ENCODE peak calls at places on chromosomes 12 and 14, in ten cellular contexts. J is Peyer's patch, K is Calu3, D is neural crest cell, W is lung, V is fibroblast of villous mesenchyme, R is GM20000, I is HCT116, Y is progenitor cell of endocrine pancreas, Z is NB4. X is an unnamed sample.

GRCh38 chr12:106303202-106303820 is 778 bp downstream of the TCP11L2 start:
- DNase-seq in J (peak; percentile 94), K (peak; percentile 82), D (peak; percentile 40), W (peak; percentile 85), V (peak; percentile 84), R (peak; percentile 68), I (no peak), Y (peak; percentile 58), Z (peak; percentile 72), X (peak; percentile 76)

GRCh38 chr14:62017651-62018230 is 255.5 kb downstream of the SNAPC1 start:
- DNase-seq in J (no peak), K (no peak), D (no peak), W (no peak), V (no peak), R (no peak), I (no peak), Y (no peak), Z (no peak), X (no peak)

GRCh38 chr12:91483471-91483985 is 300.9 kb upstream of the DCN start:
- DNase-seq in J (no peak), K (no peak), D (no peak), W (no peak), V (peak; percentile 3), R (no peak), I (no peak), Y (no peak), Z (no peak), X (no peak)

GRCh38 chr14:90093942-90094595 is 32.3 kb downstream of the KCNK13 start:
- DNase-seq in J (no peak), K (peak; percentile 17), D (no peak), W (no peak), V (peak; percentile 5), R (no peak), I (no peak), Y (no peak), Z (peak; percentile 38), X (no peak)

GRCh38 chr14:74647834-74648361 is 35.9 kb upstream of the LTBP2 start:
- DNase-seq in J (peak; percentile 42), K (no peak), D (no peak), W (no peak), V (no peak), R (no peak), I (no peak), Y (no peak), Z (no peak), X (no peak)

GRCh38 chr14:89425931-89426330 is 8.9 kb upstream of the FOXN3 start:
- DNase-seq in J (peak; percentile 49), K (no peak), D (no peak), W (no peak), V (peak; percentile 94), R (no peak), I (peak; percentile 48), Y (no peak), Z (peak; percentile 49), X (no peak)

GRCh38 chr14:74501135-74501614 is 7.6 kb downstream of the ISCA2 start:
- DNase-seq in J (no peak), K (peak; percentile 36), D (peak; percentile 59), W (peak; percentile 74), V (peak; percentile 71), R (no peak), I (no peak), Y (no peak), Z (peak; percentile 49), X (no peak)

GRCh38 chr12:49651855-49652254 is 28.5 kb downstream of the PRPF40B start:
- DNase-seq in J (no peak), K (no peak), D (no peak), W (no peak), V (no peak), R (no peak), I (no peak), Y (no peak), Z (no peak), X (no peak)

GRCh38 chr12:45243963-45244362 is 28.1 kb downstream of the ANO6 start:
- DNase-seq in J (no peak), K (no peak), D (no peak), W (no peak), V (no peak), R (no peak), I (no peak), Y (no peak), Z (no peak), X (no peak)

GRCh38 chr12:98743362-98743953 is 98.4 kb downstream of the APAF1 start:
- DNase-seq in J (no peak), K (peak; percentile 64), D (peak; percentile 54), W (no peak), V (no peak), R (peak; percentile 58), I (peak; percentile 21), Y (no peak), Z (peak; percentile 48), X (no peak)

GRCh38 chr14:95291859-95292542 is 27.7 kb downstream of the CLMN start:
- DNase-seq in J (peak; percentile 84), K (peak; percentile 83), D (no peak), W (no peak), V (peak; percentile 13), R (no peak), I (peak; percentile 21), Y (no peak), Z (peak; percentile 30), X (no peak)

GRCh38 chr14:104941508-104942365 is 17.1 kb downstream of the PLD4 start:
- DNase-seq in J (no peak), K (no peak), D (no peak), W (no peak), V (no peak), R (no peak), I (no peak), Y (no peak), Z (no peak), X (no peak)

GRCh38 chr14:91185721-91186120 is 58.8 kb downstream of the GPR68 start:
- DNase-seq in J (no peak), K (no peak), D (no peak), W (no peak), V (peak; percentile 3), R (no peak), I (no peak), Y (no peak), Z (no peak), X (no peak)

GRCh38 chr14:87994974-87995373 is 2.0 kb upstream of the GALC start:
- DNase-seq in J (no peak), K (no peak), D (no peak), W (no peak), V (peak; percentile 34), R (peak; percentile 56), I (no peak), Y (no peak), Z (no peak), X (no peak)

GRCh38 chr12:53268009-53268636 is at the start of gene ESPL1:
- DNase-seq in J (peak; percentile 91), K (peak; percentile 73), D (peak; percentile 71), W (peak; percentile 62), V (peak; percentile 73), R (peak; percentile 89), I (peak; percentile 38), Y (peak; percentile 67), Z (peak; percentile 94), X (peak; percentile 76)

GRCh38 chr14:61503167-61503801 is 181.9 kb downstream of the PRKCH start:
- DNase-seq in J (peak; percentile 78), K (no peak), D (no peak), W (no peak), V (no peak), R (peak; percentile 37), I (no peak), Y (no peak), Z (no peak), X (peak; percentile 54)

DNA sequence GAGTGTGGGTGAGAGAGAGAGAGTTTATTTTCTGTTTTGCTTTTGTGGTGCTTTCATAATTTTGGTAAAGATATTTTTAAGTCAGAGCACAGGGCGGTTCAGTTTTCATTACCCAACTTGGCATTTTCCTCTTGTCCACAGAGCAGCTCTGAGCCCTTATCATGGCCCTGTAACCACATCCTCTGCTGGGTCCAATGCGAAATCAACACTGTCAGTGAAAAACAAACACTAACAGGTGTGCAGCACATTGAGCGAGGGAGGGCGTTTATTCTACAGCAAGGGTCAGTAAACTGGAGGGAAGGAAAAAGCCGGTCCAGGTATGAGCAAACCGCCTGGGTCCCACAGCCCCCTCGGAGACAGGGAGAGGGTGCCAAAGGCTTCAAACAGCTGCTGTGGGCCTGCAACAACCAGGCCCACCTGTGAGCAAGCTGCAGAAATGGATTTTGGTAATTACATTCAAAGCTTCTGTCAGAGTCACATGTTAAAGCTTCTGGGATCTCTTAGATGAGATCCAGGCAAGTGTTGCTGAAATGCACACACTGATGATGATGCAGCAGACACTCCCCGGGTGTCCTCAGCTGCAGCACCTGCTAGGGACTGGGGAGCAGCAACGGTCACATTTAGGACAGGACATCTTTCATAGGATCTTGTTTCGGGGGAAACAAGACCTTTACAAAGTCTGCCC is 132.7 kb upstream of the DYRK2 start:
- DNase-seq in J (peak; percentile 76), K (peak; percentile 64), D (no peak), W (no peak), V (peak; percentile 44), R (peak; percentile 7), I (no peak), Y (no peak), Z (no peak), X (no peak)
- TF ChIP-seq CTCF in J (no peak), K (no peak), D (no peak), W (no peak), V (no peak), R (no peak), I (no peak), Y (no peak), Z (no peak), X (no peak)

DNA sequence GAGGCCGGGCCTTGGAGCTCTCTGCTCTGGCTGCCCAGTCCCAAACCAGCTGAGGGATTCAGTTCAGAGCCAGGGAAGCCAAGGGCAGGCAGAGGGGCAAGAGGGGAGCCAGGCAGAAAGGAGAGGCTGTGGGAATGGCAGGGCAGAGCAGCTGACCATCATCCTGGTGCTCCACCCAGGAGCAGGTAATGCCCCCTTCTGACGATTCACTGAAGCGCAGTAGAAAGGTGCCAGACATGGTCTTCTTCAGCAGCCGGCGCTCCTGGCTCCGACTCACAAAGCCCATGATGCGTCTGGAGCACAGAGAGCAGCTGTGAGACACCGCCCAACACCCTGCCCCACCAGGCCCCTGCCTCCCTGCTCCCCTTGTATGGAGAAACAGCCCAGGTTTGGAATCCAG is 8.0 kb downstream of the IL23A start:
- DNase-seq in J (no peak), K (no peak), D (no peak), W (no peak), V (no peak), R (no peak), I (no peak), Y (no peak), Z (peak; percentile 39), X (no peak)
- TF ChIP-seq CTCF in J (no peak), K (no peak), D (no peak), W (no peak), V (peak; percentile 8), R (no peak), I (peak; percentile 11), Y (no peak), Z (peak; percentile 32), X (no peak)

GRCh38 chr12:130838951-130839769 is at the start of gene STX2:
- DNase-seq in J (peak; percentile 93), K (peak; percentile 97), D (peak; percentile 85), W (peak; percentile 84), V (peak; percentile 83), R (peak; percentile 98), I (peak; percentile 54), Y (peak; percentile 83), Z (peak; percentile 88), X (peak; percentile 81)
- TF ChIP-seq CTCF in J (no peak), K (peak; percentile 31), D (peak; percentile 28), W (no peak), V (peak; percentile 49), R (no peak), I (no peak), Y (no peak), Z (peak; percentile 36), X (no peak)

GRCh38 chr14:20682435-20683124 is 1.8 kb upstream of the RNASE4 start:
- DNase-seq in J (peak; percentile 94), K (peak; percentile 83), D (peak; percentile 71), W (peak; percentile 85), V (peak; percentile 90), R (peak; percentile 80), I (peak; percentile 88), Y (peak; percentile 53), Z (peak; percentile 75), X (peak; percentile 68)
- TF ChIP-seq CTCF in J (no peak), K (no peak), D (no peak), W (no peak), V (no peak), R (no peak), I (no peak), Y (no peak), Z (no peak), X (no peak)